ENCODE peak calls at places on chromosomes 11 and 22, in six cellular contexts. B is fibroblast of the aortic adventitia, H is hepatocyte, D is tibial artery, F is AG09309, Q is adipocyte. J is an unnamed sample.

GRCh38 chr22:39144101-39144815 is 8.2 kb downstream of the CBX7 start:
- DNase-seq in B (peak; percentile 43), H (peak; percentile 17), D (peak; percentile 68), F (peak; percentile 14), Q (peak; percentile 62), J (peak; percentile 65)

GRCh38 chr22:49964493-49965290 is 4.1 kb downstream of the PIM3 start:
- DNase-seq in B (no peak), H (peak; percentile 10), D (peak; percentile 68), F (no peak), Q (no peak), J (no peak)

GRCh38 chr11:120031156-120031555 is 106.8 kb downstream of the TRIM29 start:
- DNase-seq in B (no peak), H (no peak), D (no peak), F (no peak), Q (no peak), J (no peak)

GRCh38 chr22:19755722-19756287 is 4.8 kb upstream of the TBX1 start:
- DNase-seq in B (no peak), H (no peak), D (no peak), F (no peak), Q (no peak), J (no peak)

GRCh38 chr11:100576044-100577021 is 110.8 kb upstream of the ARHGAP42 start:
- DNase-seq in B (peak; percentile 76), H (peak; percentile 75), D (no peak), F (peak; percentile 34), Q (peak; percentile 81), J (peak; percentile 84)

GRCh38 chr11:93198221-93198650 is 445 bp upstream of the SLC36A4 start:
- DNase-seq in B (peak; percentile 46), H (no peak), D (no peak), F (no peak), Q (no peak), J (peak; percentile 58)

GRCh38 chr22:38957046-38957770 is at the start of gene APOBEC3A:
- DNase-seq in B (no peak), H (no peak), D (peak; percentile 51), F (no peak), Q (no peak), J (no peak)

GRCh38 chr11:94593030-94593429 is 25.9 kb downstream of the PIWIL4 start:
- DNase-seq in B (peak; percentile 41), H (no peak), D (no peak), F (no peak), Q (no peak), J (peak; percentile 28)

GRCh38 chr11:132337819-132338416 is 967.5 kb downstream of the NTM start:
- DNase-seq in B (no peak), H (no peak), D (no peak), F (no peak), Q (no peak), J (no peak)

GRCh38 chr11:119765628-119766027 is 36.6 kb upstream of the NECTIN1 start:
- DNase-seq in B (no peak), H (no peak), D (no peak), F (no peak), Q (no peak), J (no peak)

GRCh38 chr22:23204541-23205157 is 24.3 kb downstream of the BCR start:
- DNase-seq in B (peak; percentile 50), H (no peak), D (peak; percentile 82), F (no peak), Q (no peak), J (no peak)

GRCh38 chr22:48171294-48171693 is 1408.8 kb downstream of the TBC1D22A start:
- DNase-seq in B (no peak), H (no peak), D (no peak), F (no peak), Q (no peak), J (no peak)

GRCh38 chr11:70761906-70762196 is 363.5 kb downstream of the CTTN start:
- DNase-seq in B (no peak), H (no peak), D (no peak), F (no peak), Q (no peak), J (no peak)
- H3K4me3 ChIP-seq in B (no peak overlapping the region), H (no peak overlapping the region), D (no peak overlapping the region), F (no peak overlapping the region), Q (no peak overlapping the region), J (no peak overlapping the region)

GRCh38 chr11:32328392-32328791 is 106.9 kb downstream of the WT1 start:
- DNase-seq in B (no peak), H (no peak), D (no peak), F (no peak), Q (no peak), J (no peak)

GRCh38 chr11:32326522-32326921 is 108.8 kb downstream of the WT1 start:
- DNase-seq in B (peak; percentile 73), H (no peak), D (no peak), F (no peak), Q (no peak), J (no peak)

GRCh38 chr11:32323814-32324130 is 111.6 kb downstream of the WT1 start:
- DNase-seq in B (no peak), H (no peak), D (no peak), F (no peak), Q (no peak), J (no peak)

GRCh38 chr11:32325187-32325586 is 110.2 kb downstream of the WT1 start:
- DNase-seq in B (no peak), H (no peak), D (no peak), F (no peak), Q (no peak), J (no peak)

DNA sequence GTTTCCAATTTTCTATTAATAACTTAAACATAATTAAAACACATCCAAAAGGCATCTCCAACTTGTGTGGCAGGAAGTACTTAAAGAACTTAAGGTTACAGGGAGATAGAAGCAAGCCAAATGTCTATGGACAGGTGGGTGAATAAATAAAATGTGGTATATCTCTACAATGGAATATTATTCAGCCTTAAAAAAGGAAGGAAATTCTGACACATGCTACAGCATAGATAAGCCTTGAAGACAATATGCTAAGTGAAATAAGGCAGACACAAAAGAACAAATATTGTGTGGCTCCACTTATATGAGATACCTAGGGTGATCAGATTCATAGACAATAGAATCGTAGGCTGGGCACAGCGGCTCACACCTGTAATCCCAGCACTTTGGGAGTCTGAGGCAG is 109.6 kb downstream of the WT1 start:
- DNase-seq in B (no peak), H (no peak), D (no peak), F (no peak), Q (no peak), J (no peak)
- H3K4me3 ChIP-seq in B (no peak overlapping the region), H (no peak overlapping the region), D (no peak overlapping the region), F (no peak overlapping the region), Q (no peak overlapping the region), J (no peak overlapping the region)

GRCh38 chr11:57779275-57779674 is 17.7 kb downstream of the CTNND1 start:
- DNase-seq in B (peak; percentile 78), H (peak; percentile 52), D (no peak), F (no peak), Q (peak; percentile 83), J (peak; percentile 72)
- H3K4me3 ChIP-seq in B (no peak overlapping the region), H (no peak overlapping the region), D (no peak overlapping the region), F (no peak overlapping the region), Q (peak overlapping the region; percentile 67), J (no peak overlapping the region)

GRCh38 chr11:1390603-1391164 is 950 bp downstream of the BRSK2 start:
- DNase-seq in B (no peak), H (peak; percentile 71), D (no peak), F (no peak), Q (peak; percentile 56), J (no peak)

GRCh38 chr11:1388763-1389102 is 1.0 kb upstream of the BRSK2 start:
- DNase-seq in B (no peak), H (no peak), D (no peak), F (no peak), Q (peak; percentile 19), J (no peak)

GRCh38 chr11:1391165-1392010 is 1.7 kb downstream of the BRSK2 start:
- DNase-seq in B (no peak), H (no peak), D (no peak), F (no peak), Q (peak; percentile 6), J (no peak)

GRCh38 chr11:1389103-1389931 is 417 bp upstream of the BRSK2 start:
- DNase-seq in B (peak; percentile 92), H (peak; percentile 98), D (peak; percentile 98), F (peak; percentile 66), Q (peak; percentile 99), J (peak; percentile 97)

DNA sequence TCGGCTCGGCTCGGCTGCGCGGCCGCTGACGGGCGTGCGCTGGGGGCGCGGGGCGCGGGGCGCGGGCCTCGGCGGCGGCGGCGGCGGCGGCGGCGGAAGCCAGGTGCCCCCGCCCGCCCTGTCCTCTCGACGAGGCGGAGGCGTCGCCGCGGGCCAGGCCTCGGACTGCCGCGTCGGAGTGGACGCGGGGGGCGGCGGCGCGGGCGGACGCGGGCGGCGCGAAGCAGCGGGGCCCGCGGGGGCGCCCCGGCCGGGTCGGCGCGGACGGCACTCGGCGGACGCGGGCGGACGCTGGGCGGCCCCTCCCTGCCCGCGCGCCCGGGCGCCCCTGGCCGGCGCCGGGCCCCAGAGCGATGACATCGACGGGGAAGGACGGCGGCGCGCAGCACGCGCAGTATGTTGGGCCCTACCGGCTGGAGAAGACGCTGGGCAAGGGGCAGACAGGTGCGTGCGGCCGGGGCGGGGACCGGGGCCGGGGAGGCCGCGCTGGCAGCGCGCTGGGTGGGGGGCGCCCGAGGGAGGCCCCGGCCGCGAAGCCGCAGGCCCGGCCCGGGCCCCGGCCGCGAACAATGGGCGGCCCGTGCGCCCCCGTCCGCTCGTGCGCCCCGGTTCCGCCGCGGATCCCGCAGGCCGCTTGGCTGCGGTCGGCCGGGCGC is at the start of gene BRSK2:
- DNase-seq in B (no peak), H (peak; percentile 59), D (no peak), F (no peak), Q (peak; percentile 44), J (no peak)
- H3K4me3 ChIP-seq in B (peak within 1 kb of the TSS; percentile 64), H (peak within 1 kb of the TSS; percentile 65), D (peak within 1 kb of the TSS; percentile 43), F (peak within 1 kb of the TSS; percentile 67), Q (peak within 1 kb of the TSS; percentile 77), J (peak within 1 kb of the TSS; percentile 53)

GRCh38 chr22:32883131-32883530 is 81.6 kb downstream of the TIMP3 start:
- DNase-seq in B (no peak), H (no peak), D (no peak), F (no peak), Q (no peak), J (no peak)

GRCh38 chr22:32887293-32887692 is 85.8 kb downstream of the TIMP3 start:
- DNase-seq in B (no peak), H (no peak), D (no peak), F (no peak), Q (no peak), J (no peak)

GRCh38 chr22:32888976-32889375 is 87.5 kb downstream of the TIMP3 start:
- DNase-seq in B (no peak), H (no peak), D (no peak), F (no peak), Q (no peak), J (no peak)
- H3K4me3 ChIP-seq in B (no peak overlapping the region), H (no peak overlapping the region), D (no peak overlapping the region), F (no peak overlapping the region), Q (no peak overlapping the region), J (no peak overlapping the region)

GRCh38 chr11:72782081-72782920 is 11.5 kb downstream of the STARD10 start:
- DNase-seq in B (no peak), H (peak; percentile 57), D (no peak), F (no peak), Q (no peak), J (no peak)
- H3K4me3 ChIP-seq in B (peak overlapping the region; percentile 56), H (peak overlapping the region; percentile 36), D (peak overlapping the region; percentile 55), F (peak overlapping the region; percentile 16), Q (no peak overlapping the region), J (peak overlapping the region; percentile 55)